ENCODE peak calls at places on chromosomes 5 and 9, in eight cellular contexts. One of them, this sample, is unnamed.

GRCh38 chr9:624935-625505 is 216.5 kb upstream of the DMRT1 start:
- DNase-seq in heart left ventricle: no peak
- DNase-seq in AG10803: no peak
- DNase-seq in cardiac fibroblast: no peak
- DNase-seq in epithelial cell of esophagus: no peak
- DNase-seq in brain microvascular endothelial cell: no peak
- DNase-seq in mucosa of descending colon: no peak
- DNase-seq in BE2C: no peak
- DNase-seq in this sample: no peak

GRCh38 chr5:72154076-72154756 is 46.9 kb downstream of the MAP1B start:
- DNase-seq in mucosa of descending colon: no peak
- DNase-seq in BE2C: no peak
- DNase-seq in epithelial cell of esophagus: no peak
- DNase-seq in brain microvascular endothelial cell: no peak
- DNase-seq in heart left ventricle: no peak
- DNase-seq in AG10803: no peak
- DNase-seq in cardiac fibroblast: no peak
- DNase-seq in this sample: no peak

GRCh38 chr5:156879665-156880285 is 29.7 kb downstream of the PPP1R2B start:
- DNase-seq in brain microvascular endothelial cell: no peak
- DNase-seq in AG10803: no peak
- DNase-seq in heart left ventricle: no peak
- DNase-seq in mucosa of descending colon: no peak
- DNase-seq in cardiac fibroblast: no peak
- DNase-seq in epithelial cell of esophagus: no peak
- DNase-seq in BE2C: no peak
- DNase-seq in this sample: no peak

GRCh38 chr5:139642213-139642612 is 5.9 kb upstream of the CXXC5 start:
- DNase-seq in AG10803: no peak
- DNase-seq in cardiac fibroblast: no peak
- DNase-seq in BE2C: no peak
- DNase-seq in epithelial cell of esophagus: no peak
- DNase-seq in brain microvascular endothelial cell: no peak
- DNase-seq in heart left ventricle: no peak
- DNase-seq in mucosa of descending colon: no peak
- DNase-seq in this sample: no peak

GRCh38 chr5:131379723-131380122 is 115.9 kb downstream of the CDC42SE2 start:
- DNase-seq in epithelial cell of esophagus: peak; percentile 58
- DNase-seq in heart left ventricle: no peak
- DNase-seq in brain microvascular endothelial cell: peak; percentile 82
- DNase-seq in cardiac fibroblast: peak; percentile 94
- DNase-seq in mucosa of descending colon: no peak
- DNase-seq in AG10803: no peak
- DNase-seq in BE2C: no peak
- DNase-seq in this sample: peak; percentile 91

GRCh38 chr9:129143461-129143927 is 32.3 kb downstream of the PTPA start:
- DNase-seq in brain microvascular endothelial cell: peak; percentile 77
- DNase-seq in AG10803: peak; percentile 44
- DNase-seq in mucosa of descending colon: no peak
- DNase-seq in BE2C: no peak
- DNase-seq in cardiac fibroblast: peak; percentile 69
- DNase-seq in heart left ventricle: peak; percentile 86
- DNase-seq in epithelial cell of esophagus: no peak
- DNase-seq in this sample: no peak

GRCh38 chr5:96734871-96735325 is 72.7 kb downstream of the CAST start:
- DNase-seq in mucosa of descending colon: no peak
- DNase-seq in AG10803: peak; percentile 76
- DNase-seq in heart left ventricle: no peak
- DNase-seq in cardiac fibroblast: peak; percentile 70
- DNase-seq in epithelial cell of esophagus: peak; percentile 87
- DNase-seq in BE2C: no peak
- DNase-seq in brain microvascular endothelial cell: peak; percentile 30
- DNase-seq in this sample: no peak

GRCh38 chr5:43274435-43275114 is 38.6 kb downstream of the HMGCS1 start:
- DNase-seq in mucosa of descending colon: no peak
- DNase-seq in cardiac fibroblast: no peak
- DNase-seq in brain microvascular endothelial cell: no peak
- DNase-seq in epithelial cell of esophagus: no peak
- DNase-seq in BE2C: peak; percentile 35
- DNase-seq in heart left ventricle: no peak
- DNase-seq in AG10803: no peak
- DNase-seq in this sample: no peak

GRCh38 chr5:119578937-119579336 is 50.4 kb upstream of the FAM170A start:
- DNase-seq in cardiac fibroblast: peak; percentile 34
- DNase-seq in heart left ventricle: no peak
- DNase-seq in brain microvascular endothelial cell: peak; percentile 14
- DNase-seq in epithelial cell of esophagus: peak; percentile 59
- DNase-seq in mucosa of descending colon: no peak
- DNase-seq in AG10803: peak; percentile 6
- DNase-seq in BE2C: peak; percentile 62
- DNase-seq in this sample: no peak

GRCh38 chr5:53053364-53053763 is 56.2 kb downstream of the MOCS2 start:
- DNase-seq in brain microvascular endothelial cell: no peak
- DNase-seq in mucosa of descending colon: no peak
- DNase-seq in AG10803: no peak
- DNase-seq in heart left ventricle: no peak
- DNase-seq in BE2C: no peak
- DNase-seq in cardiac fibroblast: no peak
- DNase-seq in epithelial cell of esophagus: no peak
- DNase-seq in this sample: no peak

GRCh38 chr9:37026085-37026935 is 7.8 kb downstream of the PAX5 start:
- DNase-seq in epithelial cell of esophagus: no peak
- DNase-seq in brain microvascular endothelial cell: no peak
- DNase-seq in BE2C: peak; percentile 56
- DNase-seq in mucosa of descending colon: no peak
- DNase-seq in heart left ventricle: no peak
- DNase-seq in cardiac fibroblast: no peak
- DNase-seq in AG10803: no peak
- DNase-seq in this sample: no peak

GRCh38 chr5:136924490-136924889 is 559.1 kb upstream of the TRPC7 start:
- DNase-seq in AG10803: no peak
- DNase-seq in brain microvascular endothelial cell: no peak
- DNase-seq in epithelial cell of esophagus: no peak
- DNase-seq in heart left ventricle: no peak
- DNase-seq in BE2C: no peak
- DNase-seq in cardiac fibroblast: no peak
- DNase-seq in mucosa of descending colon: no peak
- DNase-seq in this sample: no peak

GRCh38 chr9:32968101-32969011 is 33.1 kb downstream of the APTX start:
- DNase-seq in AG10803: peak; percentile 34
- DNase-seq in heart left ventricle: no peak
- DNase-seq in epithelial cell of esophagus: peak; percentile 41
- DNase-seq in cardiac fibroblast: peak; percentile 65
- DNase-seq in mucosa of descending colon: no peak
- DNase-seq in BE2C: peak; percentile 46
- DNase-seq in brain microvascular endothelial cell: peak; percentile 58
- DNase-seq in this sample: no peak

GRCh38 chr5:69083412-69083811 is 10.4 kb upstream of the SLC30A5 start:
- DNase-seq in mucosa of descending colon: no peak
- DNase-seq in heart left ventricle: no peak
- DNase-seq in BE2C: peak; percentile 26
- DNase-seq in AG10803: no peak
- DNase-seq in cardiac fibroblast: no peak
- DNase-seq in epithelial cell of esophagus: peak; percentile 58
- DNase-seq in brain microvascular endothelial cell: no peak
- DNase-seq in this sample: peak; percentile 32

GRCh38 chr9:111450114-111450513 is 34.1 kb downstream of the ECPAS start:
- DNase-seq in brain microvascular endothelial cell: no peak
- DNase-seq in heart left ventricle: no peak
- DNase-seq in mucosa of descending colon: no peak
- DNase-seq in epithelial cell of esophagus: no peak
- DNase-seq in BE2C: no peak
- DNase-seq in cardiac fibroblast: no peak
- DNase-seq in AG10803: no peak
- DNase-seq in this sample: no peak

GRCh38 chr5:57834829-57835554 is 352.4 kb upstream of the ACTBL2 start:
- DNase-seq in heart left ventricle: no peak
- DNase-seq in BE2C: no peak
- DNase-seq in cardiac fibroblast: peak; percentile 32
- DNase-seq in brain microvascular endothelial cell: peak; percentile 60
- DNase-seq in mucosa of descending colon: no peak
- DNase-seq in AG10803: no peak
- DNase-seq in epithelial cell of esophagus: peak; percentile 95
- DNase-seq in this sample: no peak

GRCh38 chr5:123874600-123875201 is 362.7 kb downstream of the CSNK1G3 start:
- DNase-seq in brain microvascular endothelial cell: peak; percentile 49
- DNase-seq in mucosa of descending colon: no peak
- DNase-seq in epithelial cell of esophagus: no peak
- DNase-seq in BE2C: no peak
- DNase-seq in AG10803: peak; percentile 20
- DNase-seq in cardiac fibroblast: no peak
- DNase-seq in heart left ventricle: no peak
- DNase-seq in this sample: no peak

DNA sequence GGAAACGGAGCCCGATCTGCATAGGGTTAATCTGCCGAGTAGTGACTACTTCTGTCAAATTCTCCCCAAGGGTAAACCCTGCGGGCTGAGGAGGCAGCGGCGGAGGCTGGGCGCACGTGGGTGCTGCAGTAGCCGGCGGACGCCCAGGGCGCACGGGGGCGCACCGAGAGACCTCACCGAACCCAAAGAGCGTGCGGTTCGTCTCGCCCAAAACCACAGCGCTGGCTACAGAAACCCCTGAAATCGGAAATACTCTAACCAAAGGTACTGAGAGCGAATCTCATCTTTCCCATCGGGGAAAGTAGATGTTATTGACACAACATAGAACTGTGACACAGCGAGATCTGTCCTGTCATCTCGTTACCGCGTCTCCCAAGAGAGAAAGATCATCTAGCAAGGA is 56.0 kb upstream of the SHC3 start:
- DNase-seq in AG10803: no peak
- DNase-seq in BE2C: peak; percentile 77
- DNase-seq in cardiac fibroblast: peak; percentile 32
- DNase-seq in brain microvascular endothelial cell: no peak
- DNase-seq in epithelial cell of esophagus: peak; percentile 4
- DNase-seq in heart left ventricle: no peak
- DNase-seq in mucosa of descending colon: no peak
- DNase-seq in this sample: no peak
- H3K4me3 ChIP-seq in AG10803: peak overlapping the region; percentile 6
- H3K4me3 ChIP-seq in BE2C: peak overlapping the region; percentile 79
- H3K4me3 ChIP-seq in cardiac fibroblast: peak overlapping the region; percentile 19
- H3K4me3 ChIP-seq in brain microvascular endothelial cell: peak overlapping the region; percentile 32
- H3K4me3 ChIP-seq in epithelial cell of esophagus: no peak overlapping the region
- H3K4me3 ChIP-seq in heart left ventricle: no peak overlapping the region
- H3K4me3 ChIP-seq in mucosa of descending colon: no peak overlapping the region
- H3K4me3 ChIP-seq in this sample: peak overlapping the region; percentile 37

GRCh38 chr9:76996700-76997099 is 22.8 kb upstream of the FOXB2 start:
- DNase-seq in epithelial cell of esophagus: peak; percentile 32
- DNase-seq in AG10803: peak; percentile 34
- DNase-seq in brain microvascular endothelial cell: peak; percentile 28
- DNase-seq in mucosa of descending colon: no peak
- DNase-seq in BE2C: peak; percentile 75
- DNase-seq in cardiac fibroblast: peak; percentile 61
- DNase-seq in heart left ventricle: no peak
- DNase-seq in this sample: no peak
- TF ChIP-seq CTCF in epithelial cell of esophagus: peak; percentile 45
- TF ChIP-seq CTCF in AG10803: peak; percentile 66
- TF ChIP-seq CTCF in brain microvascular endothelial cell: peak; percentile 86
- TF ChIP-seq CTCF in mucosa of descending colon: peak; percentile 29
- TF ChIP-seq CTCF in BE2C: peak; percentile 87
- TF ChIP-seq CTCF in cardiac fibroblast: peak; percentile 82
- TF ChIP-seq CTCF in heart left ventricle: peak; percentile 32
- TF ChIP-seq CTCF in this sample: peak; percentile 66

DNA sequence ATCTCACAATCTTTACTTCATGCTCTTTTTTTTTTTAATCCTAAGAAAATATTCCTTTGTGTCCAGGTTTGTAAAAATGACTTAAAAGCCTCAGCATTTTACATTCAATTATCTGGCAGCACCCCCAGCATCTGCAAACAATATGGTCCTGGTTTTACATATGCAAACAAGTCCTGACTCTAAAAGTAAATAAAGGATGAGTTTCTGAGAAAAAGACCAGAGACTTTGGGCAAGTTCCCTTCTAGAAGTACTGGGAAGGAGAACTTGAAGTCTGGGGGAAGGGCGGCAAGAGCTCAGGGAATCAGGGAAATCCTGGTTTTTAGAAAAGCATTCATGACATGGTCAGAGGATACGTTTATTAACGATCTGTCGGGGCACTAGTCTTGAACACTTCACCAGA is 25.8 kb downstream of the COL23A1 start:
- DNase-seq in mucosa of descending colon: no peak
- DNase-seq in brain microvascular endothelial cell: no peak
- DNase-seq in epithelial cell of esophagus: no peak
- DNase-seq in heart left ventricle: no peak
- DNase-seq in cardiac fibroblast: no peak
- DNase-seq in BE2C: no peak
- DNase-seq in AG10803: peak; percentile 11
- DNase-seq in this sample: no peak
- H3K4me3 ChIP-seq in mucosa of descending colon: no peak overlapping the region
- H3K4me3 ChIP-seq in brain microvascular endothelial cell: no peak overlapping the region
- H3K4me3 ChIP-seq in epithelial cell of esophagus: no peak overlapping the region
- H3K4me3 ChIP-seq in heart left ventricle: no peak overlapping the region
- H3K4me3 ChIP-seq in cardiac fibroblast: no peak overlapping the region
- H3K4me3 ChIP-seq in BE2C: no peak overlapping the region
- H3K4me3 ChIP-seq in AG10803: no peak overlapping the region
- H3K4me3 ChIP-seq in this sample: no peak overlapping the region

GRCh38 chr5:149237662-149238061 is 34.0 kb upstream of the AFAP1L1 start:
- DNase-seq in epithelial cell of esophagus: no peak
- DNase-seq in brain microvascular endothelial cell: no peak
- DNase-seq in AG10803: no peak
- DNase-seq in cardiac fibroblast: no peak
- DNase-seq in heart left ventricle: no peak
- DNase-seq in BE2C: no peak
- DNase-seq in mucosa of descending colon: no peak
- DNase-seq in this sample: no peak

GRCh38 chr5:149235841-149236240 is 35.8 kb upstream of the AFAP1L1 start:
- DNase-seq in heart left ventricle: no peak
- DNase-seq in epithelial cell of esophagus: no peak
- DNase-seq in AG10803: no peak
- DNase-seq in brain microvascular endothelial cell: no peak
- DNase-seq in BE2C: no peak
- DNase-seq in cardiac fibroblast: no peak
- DNase-seq in mucosa of descending colon: no peak
- DNase-seq in this sample: no peak

GRCh38 chr5:149239917-149240316 is 31.7 kb upstream of the AFAP1L1 start:
- DNase-seq in brain microvascular endothelial cell: no peak
- DNase-seq in epithelial cell of esophagus: no peak
- DNase-seq in cardiac fibroblast: no peak
- DNase-seq in BE2C: no peak
- DNase-seq in mucosa of descending colon: no peak
- DNase-seq in heart left ventricle: no peak
- DNase-seq in AG10803: no peak
- DNase-seq in this sample: no peak

GRCh38 chr5:149240354-149240998 is 31.2 kb upstream of the AFAP1L1 start:
- DNase-seq in cardiac fibroblast: no peak
- DNase-seq in AG10803: no peak
- DNase-seq in heart left ventricle: peak; percentile 68
- DNase-seq in brain microvascular endothelial cell: no peak
- DNase-seq in epithelial cell of esophagus: peak; percentile 62
- DNase-seq in mucosa of descending colon: peak; percentile 83
- DNase-seq in BE2C: no peak
- DNase-seq in this sample: no peak

DNA sequence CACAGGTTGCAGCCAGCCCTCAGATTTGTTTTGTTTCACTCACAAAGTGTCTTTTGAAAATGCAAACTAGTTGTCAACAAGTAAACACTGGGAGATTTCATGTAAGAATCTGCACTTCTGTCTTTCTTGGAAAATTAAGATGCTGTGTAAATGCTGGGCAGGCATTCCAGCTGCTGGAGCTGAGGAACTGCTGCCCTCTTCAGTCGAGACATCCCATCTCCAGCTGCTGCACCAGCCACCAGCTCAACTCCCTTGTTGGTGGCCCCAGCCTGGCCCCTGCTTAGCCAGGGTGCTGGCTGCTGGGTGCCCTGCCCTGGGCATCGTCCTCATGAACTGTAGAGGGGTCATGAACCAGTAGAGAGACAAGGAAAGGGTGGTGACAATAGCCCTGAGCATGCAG is 33.1 kb upstream of the AFAP1L1 start:
- DNase-seq in mucosa of descending colon: no peak
- DNase-seq in brain microvascular endothelial cell: no peak
- DNase-seq in heart left ventricle: no peak
- DNase-seq in BE2C: no peak
- DNase-seq in cardiac fibroblast: no peak
- DNase-seq in AG10803: no peak
- DNase-seq in epithelial cell of esophagus: peak; percentile 10
- DNase-seq in this sample: no peak
- TF ChIP-seq CTCF in mucosa of descending colon: no peak
- TF ChIP-seq CTCF in brain microvascular endothelial cell: peak; percentile 47
- TF ChIP-seq CTCF in heart left ventricle: no peak
- TF ChIP-seq CTCF in BE2C: peak; percentile 17
- TF ChIP-seq CTCF in cardiac fibroblast: no peak
- TF ChIP-seq CTCF in AG10803: peak; percentile 38
- TF ChIP-seq CTCF in epithelial cell of esophagus: peak; percentile 18
- TF ChIP-seq CTCF in this sample: no peak

This sample was measured in epithelial cell of proximal tubule.